ENCODE peak calls at places on chromosomes 7 and 10, in seven cellular contexts. One of them, this sample, is unnamed.

GRCh38 chr7:141864765-141865447 is 23.6 kb upstream of the PRSS37 start:
- DNase-seq in tibial nerve: no peak
- DNase-seq in right lobe of liver: no peak
- DNase-seq in uterus: no peak
- DNase-seq in esophagus squamous epithelium: no peak
- DNase-seq in stomach: no peak
- DNase-seq in HCT116: no peak
- DNase-seq in this sample: no peak

GRCh38 chr7:115533785-115534184 is 496.8 kb downstream of the TFEC start:
- DNase-seq in tibial nerve: no peak
- DNase-seq in HCT116: no peak
- DNase-seq in esophagus squamous epithelium: no peak
- DNase-seq in stomach: no peak
- DNase-seq in uterus: no peak
- DNase-seq in right lobe of liver: no peak
- DNase-seq in this sample: no peak

GRCh38 chr7:24573554-24574338 is 494 bp downstream of the PALS2 start:
- DNase-seq in tibial nerve: peak
- DNase-seq in right lobe of liver: peak
- DNase-seq in esophagus squamous epithelium: no peak
- DNase-seq in stomach: peak
- DNase-seq in HCT116: no peak
- DNase-seq in uterus: peak
- DNase-seq in this sample: peak

GRCh38 chr7:25846722-25847121 is 305.3 kb upstream of the NFE2L3 start:
- DNase-seq in esophagus squamous epithelium: no peak
- DNase-seq in HCT116: no peak
- DNase-seq in right lobe of liver: peak
- DNase-seq in tibial nerve: peak
- DNase-seq in stomach: peak
- DNase-seq in uterus: peak
- DNase-seq in this sample: peak

GRCh38 chr7:25858200-25858561 is 293.8 kb upstream of the NFE2L3 start:
- DNase-seq in HCT116: no peak
- DNase-seq in uterus: no peak
- DNase-seq in esophagus squamous epithelium: no peak
- DNase-seq in stomach: no peak
- DNase-seq in right lobe of liver: no peak
- DNase-seq in tibial nerve: no peak
- DNase-seq in this sample: no peak

GRCh38 chr10:103598654-103599115 is 105.2 kb downstream of the NEURL1 start:
- DNase-seq in stomach: peak
- DNase-seq in HCT116: peak
- DNase-seq in right lobe of liver: no peak
- DNase-seq in uterus: peak
- DNase-seq in esophagus squamous epithelium: no peak
- DNase-seq in tibial nerve: peak
- DNase-seq in this sample: no peak

GRCh38 chr10:110811791-110812581 is 59.7 kb upstream of the PDCD4 start:
- DNase-seq in esophagus squamous epithelium: no peak
- DNase-seq in stomach: peak
- DNase-seq in uterus: no peak
- DNase-seq in tibial nerve: peak
- DNase-seq in right lobe of liver: peak
- DNase-seq in HCT116: no peak
- DNase-seq in this sample: peak

GRCh38 chr7:377069-378040 is 87.4 kb downstream of the FOXL3 start:
- DNase-seq in stomach: peak
- DNase-seq in HCT116: no peak
- DNase-seq in esophagus squamous epithelium: no peak
- DNase-seq in tibial nerve: no peak
- DNase-seq in uterus: peak
- DNase-seq in right lobe of liver: peak
- DNase-seq in this sample: no peak

GRCh38 chr10:14815681-14816080 is 22.2 kb downstream of the CDNF start:
- DNase-seq in uterus: no peak
- DNase-seq in esophagus squamous epithelium: no peak
- DNase-seq in right lobe of liver: no peak
- DNase-seq in stomach: no peak
- DNase-seq in HCT116: no peak
- DNase-seq in tibial nerve: no peak
- DNase-seq in this sample: no peak

GRCh38 chr10:11145498-11145855 is 127.8 kb downstream of the CELF2 start:
- DNase-seq in uterus: no peak
- DNase-seq in stomach: peak
- DNase-seq in right lobe of liver: no peak
- DNase-seq in tibial nerve: no peak
- DNase-seq in esophagus squamous epithelium: no peak
- DNase-seq in HCT116: no peak
- DNase-seq in this sample: peak

GRCh38 chr7:17625038-17625437 is 315.3 kb downstream of the SNX13 start:
- DNase-seq in esophagus squamous epithelium: no peak
- DNase-seq in tibial nerve: no peak
- DNase-seq in uterus: no peak
- DNase-seq in HCT116: no peak
- DNase-seq in stomach: no peak
- DNase-seq in right lobe of liver: no peak
- DNase-seq in this sample: no peak

GRCh38 chr7:134460000-134460399 is 1.1 kb upstream of the AKR1B1 start:
- DNase-seq in stomach: no peak
- DNase-seq in right lobe of liver: no peak
- DNase-seq in tibial nerve: no peak
- DNase-seq in uterus: no peak
- DNase-seq in HCT116: no peak
- DNase-seq in esophagus squamous epithelium: no peak
- DNase-seq in this sample: no peak

GRCh38 chr10:1290071-1290471 is 233.9 kb downstream of the WDR37 start:
- DNase-seq in HCT116: no peak
- DNase-seq in right lobe of liver: no peak
- DNase-seq in tibial nerve: no peak
- DNase-seq in stomach: no peak
- DNase-seq in esophagus squamous epithelium: no peak
- DNase-seq in uterus: no peak
- DNase-seq in this sample: peak

GRCh38 chr10:359762-360161 is 224.5 kb downstream of the ZMYND11 start:
- DNase-seq in stomach: no peak
- DNase-seq in esophagus squamous epithelium: no peak
- DNase-seq in HCT116: no peak
- DNase-seq in tibial nerve: no peak
- DNase-seq in right lobe of liver: no peak
- DNase-seq in uterus: no peak
- DNase-seq in this sample: no peak

GRCh38 chr7:19122018-19122588 is 4.7 kb upstream of the TWIST1 start:
- DNase-seq in tibial nerve: no peak
- DNase-seq in HCT116: peak
- DNase-seq in stomach: no peak
- DNase-seq in esophagus squamous epithelium: no peak
- DNase-seq in right lobe of liver: no peak
- DNase-seq in uterus: no peak
- DNase-seq in this sample: no peak

GRCh38 chr10:21934307-21934706 is 69.2 kb downstream of the DNAJC1 start:
- DNase-seq in stomach: no peak
- DNase-seq in right lobe of liver: no peak
- DNase-seq in HCT116: no peak
- DNase-seq in esophagus squamous epithelium: no peak
- DNase-seq in tibial nerve: no peak
- DNase-seq in uterus: no peak
- DNase-seq in this sample: no peak

GRCh38 chr7:38306914-38307313 is 33.5 kb upstream of the TARP start:
- DNase-seq in HCT116: no peak
- DNase-seq in uterus: no peak
- DNase-seq in esophagus squamous epithelium: no peak
- DNase-seq in right lobe of liver: no peak
- DNase-seq in tibial nerve: no peak
- DNase-seq in stomach: no peak
- DNase-seq in this sample: no peak

GRCh38 chr7:126804604-126805003 is 448.1 kb downstream of the GRM8 start:
- DNase-seq in esophagus squamous epithelium: no peak
- DNase-seq in stomach: no peak
- DNase-seq in right lobe of liver: no peak
- DNase-seq in uterus: no peak
- DNase-seq in tibial nerve: no peak
- DNase-seq in HCT116: no peak
- DNase-seq in this sample: no peak

GRCh38 chr7:121544726-121545125 is 148.6 kb upstream of the FAM3C start:
- DNase-seq in esophagus squamous epithelium: no peak
- DNase-seq in stomach: no peak
- DNase-seq in uterus: no peak
- DNase-seq in HCT116: peak
- DNase-seq in tibial nerve: no peak
- DNase-seq in right lobe of liver: no peak
- DNase-seq in this sample: no peak

GRCh38 chr7:28811990-28812389 is 146.1 kb downstream of the TRIL start:
- DNase-seq in uterus: no peak
- DNase-seq in tibial nerve: no peak
- DNase-seq in right lobe of liver: no peak
- DNase-seq in esophagus squamous epithelium: no peak
- DNase-seq in HCT116: no peak
- DNase-seq in stomach: no peak
- DNase-seq in this sample: no peak
- TF ChIP-seq CTCF in uterus: no peak
- TF ChIP-seq CTCF in tibial nerve: no peak
- TF ChIP-seq CTCF in right lobe of liver: no peak
- TF ChIP-seq CTCF in esophagus squamous epithelium: no peak
- TF ChIP-seq CTCF in HCT116: no peak
- TF ChIP-seq CTCF in stomach: no peak
- TF ChIP-seq CTCF in this sample: no peak

GRCh38 chr7:23472974-23473847 is 2.9 kb upstream of the IGF2BP3 start:
- DNase-seq in tibial nerve: no peak
- DNase-seq in uterus: no peak
- DNase-seq in esophagus squamous epithelium: no peak
- DNase-seq in stomach: no peak
- DNase-seq in right lobe of liver: no peak
- DNase-seq in HCT116: no peak
- DNase-seq in this sample: no peak

GRCh38 chr7:23473848-23474097 is 3.5 kb upstream of the IGF2BP3 start:
- DNase-seq in tibial nerve: no peak
- DNase-seq in right lobe of liver: no peak
- DNase-seq in esophagus squamous epithelium: no peak
- DNase-seq in stomach: no peak
- DNase-seq in uterus: no peak
- DNase-seq in HCT116: no peak
- DNase-seq in this sample: no peak

GRCh38 chr7:23475579-23475844 is 5.2 kb upstream of the IGF2BP3 start:
- DNase-seq in stomach: no peak
- DNase-seq in right lobe of liver: no peak
- DNase-seq in uterus: no peak
- DNase-seq in esophagus squamous epithelium: no peak
- DNase-seq in tibial nerve: no peak
- DNase-seq in HCT116: no peak
- DNase-seq in this sample: no peak

GRCh38 chr7:23474829-23475578 is 4.7 kb upstream of the IGF2BP3 start:
- DNase-seq in right lobe of liver: no peak
- DNase-seq in stomach: no peak
- DNase-seq in tibial nerve: no peak
- DNase-seq in HCT116: no peak
- DNase-seq in uterus: no peak
- DNase-seq in esophagus squamous epithelium: no peak
- DNase-seq in this sample: no peak

DNA sequence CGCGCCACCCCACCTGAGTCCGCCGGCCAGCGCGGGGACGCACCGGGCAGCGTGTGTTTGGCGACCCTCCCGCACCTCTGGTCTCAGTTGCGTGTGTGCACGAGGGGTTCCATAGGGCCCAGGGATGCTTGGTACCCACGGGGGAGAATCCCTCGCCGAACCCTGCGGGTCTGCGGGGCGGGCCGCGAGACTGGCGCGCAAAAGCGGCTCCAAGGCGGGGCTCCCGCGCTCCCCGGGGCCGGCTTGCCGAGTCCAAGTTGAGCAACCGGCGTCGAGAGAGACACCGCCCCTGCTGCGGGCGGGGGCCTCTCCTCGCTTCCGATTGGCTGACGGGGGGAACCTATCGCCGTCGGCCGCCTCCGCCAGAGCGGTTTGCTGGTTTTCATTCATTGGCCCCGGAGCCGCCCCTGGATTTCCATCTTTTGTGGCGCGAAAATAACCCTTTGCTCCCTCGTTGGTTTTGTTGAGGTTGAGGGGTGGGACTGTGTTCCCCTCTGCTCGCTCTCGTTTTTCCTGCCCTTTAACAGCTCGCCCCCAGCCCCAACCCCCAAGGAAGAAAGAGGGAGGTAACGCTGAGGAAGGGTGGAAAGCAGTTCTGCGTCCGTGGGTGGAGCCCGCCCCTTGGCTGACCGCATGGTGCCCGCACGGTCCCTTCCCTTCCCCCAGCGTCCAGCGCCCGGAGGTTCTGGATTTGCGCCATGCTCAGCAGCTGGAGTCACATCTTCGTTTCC is 4.0 kb upstream of the IGF2BP3 start:
- DNase-seq in stomach: peak
- DNase-seq in right lobe of liver: peak
- DNase-seq in HCT116: peak
- DNase-seq in esophagus squamous epithelium: no peak
- DNase-seq in uterus: no peak
- DNase-seq in tibial nerve: peak
- DNase-seq in this sample: peak
- TF ChIP-seq POLR2A in stomach: no peak
- TF ChIP-seq POLR2A in right lobe of liver: no peak
- TF ChIP-seq POLR2A in HCT116: peak
- TF ChIP-seq POLR2A in esophagus squamous epithelium: no peak
- TF ChIP-seq POLR2A in uterus: no peak
- TF ChIP-seq POLR2A in tibial nerve: no peak
- TF ChIP-seq POLR2A in this sample: no peak

GRCh38 chr7:43680736-43681135 is 48.6 kb downstream of the COA1 start:
- DNase-seq in stomach: no peak
- DNase-seq in uterus: no peak
- DNase-seq in esophagus squamous epithelium: no peak
- DNase-seq in right lobe of liver: no peak
- DNase-seq in HCT116: no peak
- DNase-seq in tibial nerve: no peak
- DNase-seq in this sample: no peak
- TF ChIP-seq CTCF in stomach: no peak
- TF ChIP-seq CTCF in uterus: no peak
- TF ChIP-seq CTCF in esophagus squamous epithelium: no peak
- TF ChIP-seq CTCF in right lobe of liver: no peak
- TF ChIP-seq CTCF in HCT116: no peak
- TF ChIP-seq CTCF in tibial nerve: no peak
- TF ChIP-seq CTCF in this sample: no peak

DNA sequence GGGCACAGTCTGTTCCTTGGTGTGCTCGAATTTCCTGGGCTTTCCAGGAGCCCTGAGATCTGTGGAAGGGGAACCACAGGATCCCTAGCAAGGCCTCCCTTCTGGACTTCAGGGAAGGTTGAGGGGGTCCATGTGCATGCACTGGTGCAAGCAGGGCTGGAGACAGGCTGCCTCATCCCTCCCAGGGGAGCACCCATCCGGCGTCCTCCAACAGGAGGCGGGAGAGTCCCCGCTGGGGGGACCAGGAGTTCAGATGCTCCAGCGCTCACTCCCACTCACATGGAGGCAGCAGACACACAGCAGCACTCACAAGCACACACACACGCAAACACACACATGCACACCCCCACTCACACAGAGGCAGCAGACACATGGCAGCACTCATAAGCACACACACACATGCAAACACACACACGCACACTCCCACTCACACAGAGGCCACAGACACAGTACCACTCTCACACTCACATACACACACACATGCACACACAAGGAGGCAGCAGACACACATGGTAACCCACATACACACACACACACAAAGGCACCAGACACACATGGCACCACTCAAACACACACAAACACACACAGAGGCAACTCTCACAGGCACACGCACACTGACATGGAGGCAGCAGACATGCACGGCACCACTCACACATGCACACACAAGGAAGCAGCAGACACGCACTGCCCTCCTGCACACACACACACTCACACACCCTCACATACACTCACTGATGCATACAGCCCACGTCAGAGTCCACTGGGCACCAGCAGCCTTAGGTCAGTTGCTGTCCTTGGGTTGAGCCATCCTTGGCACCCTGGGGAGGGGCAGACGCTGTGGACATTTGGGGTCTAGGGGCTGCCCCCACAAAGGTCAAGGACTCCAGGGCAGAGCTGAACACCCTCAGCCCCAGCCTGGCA is 247.0 kb upstream of the PPP2R2D start:
- DNase-seq in right lobe of liver: no peak
- DNase-seq in tibial nerve: no peak
- DNase-seq in uterus: no peak
- DNase-seq in stomach: peak
- DNase-seq in HCT116: no peak
- DNase-seq in esophagus squamous epithelium: no peak
- DNase-seq in this sample: no peak
- TF ChIP-seq POLR2A in right lobe of liver: no peak
- TF ChIP-seq POLR2A in tibial nerve: no peak
- TF ChIP-seq POLR2A in uterus: no peak
- TF ChIP-seq POLR2A in stomach: no peak
- TF ChIP-seq POLR2A in HCT116: no peak
- TF ChIP-seq POLR2A in esophagus squamous epithelium: no peak
- TF ChIP-seq POLR2A in this sample: no peak